ENCODE peak calls at places on chromosomes 5 and 9, in five cellular contexts. X, R, L, I and F are unnamed samples.

GRCh38 chr9:138050472-138051330 is 173.1 kb downstream of the CACNA1B start:
- DNase-seq in L (no peak), R (no peak), X (no peak), I (no peak), F (no peak)

GRCh38 chr9:472676-473075 is 258.0 kb downstream of the DOCK8 start:
- DNase-seq in R (no peak), L (no peak), I (no peak), X (no peak), F (no peak)

GRCh38 chr9:108620767-108621166 is 235.0 kb downstream of the ACTL7B start:
- DNase-seq in R (no peak), X (no peak), L (no peak), I (no peak), F (no peak)

GRCh38 chr9:36276840-36277239 is 18.6 kb upstream of the GNE start:
- DNase-seq in L (no peak), I (peak; percentile 50), X (peak; percentile 67), R (no peak), F (no peak)

GRCh38 chr9:76927540-76928240 is 21.8 kb upstream of the PRUNE2 start:
- DNase-seq in X (no peak), L (no peak), R (no peak), I (no peak), F (no peak)

GRCh38 chr9:99134893-99135341 is 30.0 kb downstream of the TGFBR1 start:
- DNase-seq in I (no peak), X (no peak), R (no peak), L (peak; percentile 16), F (peak; percentile 8)

GRCh38 chr9:113737414-113738271 is 138.5 kb upstream of the ZNF618 start:
- DNase-seq in X (peak; percentile 37), I (peak; percentile 26), L (peak; percentile 4), R (no peak), F (peak; percentile 20)

GRCh38 chr5:65739162-65739561 is 17.2 kb downstream of the NLN start:
- DNase-seq in L (no peak), X (no peak), I (no peak), R (no peak), F (no peak)

GRCh38 chr9:4475301-4475700 is 15.0 kb upstream of the SLC1A1 start:
- DNase-seq in R (no peak), X (no peak), I (no peak), L (no peak), F (no peak)

GRCh38 chr5:138623053-138623452 is 47.9 kb upstream of the HSPA9 start:
- DNase-seq in R (no peak), I (no peak), X (no peak), L (no peak), F (no peak)

GRCh38 chr5:107674655-107675054 is 3.9 kb upstream of the EFNA5 start:
- DNase-seq in X (no peak), I (no peak), R (no peak), L (no peak), F (no peak)

GRCh38 chr5:95841914-95842812 is 19.6 kb upstream of the GLRX start:
- DNase-seq in L (no peak), R (no peak), X (no peak), I (peak; percentile 37), F (peak; percentile 80)
- H3K4me3 ChIP-seq in L (no peak overlapping the region), R (no peak overlapping the region), X (no peak overlapping the region), I (no peak overlapping the region), F (no peak overlapping the region)

GRCh38 chr5:149300441-149300840 is 28.8 kb downstream of the AFAP1L1 start:
- DNase-seq in X (no peak), L (no peak), R (no peak), I (no peak), F (no peak)

GRCh38 chr5:149298163-149298562 is 26.5 kb downstream of the AFAP1L1 start:
- DNase-seq in R (no peak), L (no peak), X (no peak), I (no peak), F (no peak)

GRCh38 chr5:149299451-149300054 is 27.9 kb downstream of the AFAP1L1 start:
- DNase-seq in I (no peak), L (no peak), X (no peak), R (no peak), F (no peak)

GRCh38 chr5:149297340-149298023 is 25.8 kb downstream of the AFAP1L1 start:
- DNase-seq in X (no peak), R (no peak), L (no peak), I (no peak), F (no peak)

GRCh38 chr5:149298857-149299404 is 27.3 kb downstream of the AFAP1L1 start:
- DNase-seq in R (no peak), X (no peak), L (no peak), I (no peak), F (no peak)
- H3K4me3 ChIP-seq in R (no peak overlapping the region), X (no peak overlapping the region), L (no peak overlapping the region), I (no peak overlapping the region), F (no peak overlapping the region)

DNA sequence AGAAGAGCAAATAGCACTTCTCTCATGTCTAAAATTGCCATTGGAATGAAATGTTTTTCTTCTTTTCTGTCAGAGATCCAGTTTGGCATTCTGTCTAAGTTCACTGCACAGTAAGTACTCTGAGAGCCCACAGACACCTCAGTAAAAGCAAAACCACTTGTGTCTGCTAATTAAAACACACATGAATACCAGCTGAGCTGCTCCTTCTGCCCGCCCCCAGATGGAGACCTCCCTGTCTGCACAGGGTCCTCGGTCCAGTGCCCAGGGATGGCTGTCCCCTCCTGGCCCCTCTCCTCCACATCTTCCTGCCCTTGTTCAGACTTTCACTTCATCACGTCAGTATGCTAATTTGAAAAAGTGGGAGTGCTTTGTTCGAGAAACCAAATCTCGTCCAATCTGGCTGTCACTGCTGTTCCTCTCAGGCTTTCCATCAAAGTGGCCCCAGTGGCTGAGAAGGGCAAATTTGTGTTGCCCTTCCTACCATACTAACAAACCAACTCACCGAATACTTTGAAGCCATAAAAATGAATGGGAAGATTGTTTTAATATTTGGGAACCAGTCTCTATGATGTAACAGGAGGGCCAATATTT is 43.5 kb downstream of the LIX1 start:
- DNase-seq in R (no peak), X (no peak), I (no peak), L (no peak), F (no peak)
- H3K4me3 ChIP-seq in R (no peak overlapping the region), X (no peak overlapping the region), I (no peak overlapping the region), L (no peak overlapping the region), F (no peak overlapping the region)

GRCh38 chr5:10760976-10761841 is at the start of gene DAP:
- DNase-seq in R (peak; percentile 91), L (peak; percentile 67), I (peak; percentile 99), X (peak; percentile 44), F (peak; percentile 41)

GRCh38 chr5:10762178-10762775 is 1.2 kb upstream of the DAP start:
- DNase-seq in L (no peak), I (peak; percentile 27), X (no peak), R (peak; percentile 76), F (no peak)

GRCh38 chr5:10761842-10762165 is 770 bp upstream of the DAP start:
- DNase-seq in I (no peak), L (no peak), X (no peak), R (no peak), F (no peak)

GRCh38 chr5:10759111-10759510 is 1.9 kb downstream of the DAP start:
- DNase-seq in X (no peak), L (no peak), R (no peak), I (no peak), F (no peak)

DNA sequence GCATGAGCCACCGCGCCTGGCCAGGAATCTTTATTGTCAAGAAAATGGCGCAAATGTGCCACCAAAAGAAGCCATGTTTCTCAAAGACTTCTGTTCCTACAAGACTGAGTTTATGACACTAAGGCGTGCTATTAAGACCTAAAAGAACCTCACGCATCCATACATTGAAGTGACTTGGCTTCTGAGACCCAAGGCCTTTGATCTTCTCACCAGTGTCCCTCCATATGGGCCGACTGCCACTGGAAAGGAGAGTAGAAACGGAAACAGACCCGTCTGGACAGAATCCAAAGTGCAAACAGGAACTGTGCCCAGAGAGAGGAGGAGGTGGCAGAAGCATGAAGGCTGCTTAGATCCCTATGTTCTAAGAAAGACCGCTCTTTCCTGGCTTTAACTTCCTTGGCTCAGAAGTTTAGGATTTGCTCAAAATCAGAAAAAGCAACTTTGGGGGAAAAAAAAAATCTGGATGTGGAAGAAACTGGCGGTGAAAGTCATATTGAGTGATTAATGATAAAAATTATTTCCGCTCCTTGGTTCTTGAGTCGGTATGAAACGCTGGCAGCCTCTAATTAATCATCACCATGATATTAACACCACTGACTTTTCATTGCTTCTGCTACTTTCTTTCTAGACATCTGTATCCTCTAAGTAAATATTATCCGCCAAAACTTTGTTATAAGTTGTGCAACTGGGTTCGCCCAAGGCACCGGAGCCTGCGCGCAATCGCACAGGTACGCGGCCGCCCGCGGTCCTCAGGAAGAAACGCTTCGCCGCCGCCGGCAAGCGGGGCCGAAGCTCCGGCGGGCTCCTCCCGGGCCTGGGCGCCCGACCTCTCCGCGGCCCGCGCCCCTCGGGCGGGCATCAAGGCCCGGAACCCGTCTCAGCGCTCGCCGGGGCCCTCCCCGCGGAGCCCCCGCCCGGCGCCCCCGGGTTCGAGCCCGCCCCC is 730 bp downstream of the DAP start:
- DNase-seq in I (peak; percentile 74), R (peak; percentile 71), L (no peak), X (peak; percentile 36), F (peak; percentile 17)
- H3K4me3 ChIP-seq in I (peak overlapping the region; percentile 85), R (peak overlapping the region; percentile 74), L (peak overlapping the region; percentile 76), X (peak overlapping the region; percentile 69), F (peak overlapping the region; percentile 51)

GRCh38 chr5:27511061-27511460 is 472.7 kb upstream of the CDH9 start:
- DNase-seq in X (no peak), I (no peak), L (no peak), R (no peak), F (no peak)
- H3K4me3 ChIP-seq in X (no peak overlapping the region), I (no peak overlapping the region), L (no peak overlapping the region), R (no peak overlapping the region), F (no peak overlapping the region)

DNA sequence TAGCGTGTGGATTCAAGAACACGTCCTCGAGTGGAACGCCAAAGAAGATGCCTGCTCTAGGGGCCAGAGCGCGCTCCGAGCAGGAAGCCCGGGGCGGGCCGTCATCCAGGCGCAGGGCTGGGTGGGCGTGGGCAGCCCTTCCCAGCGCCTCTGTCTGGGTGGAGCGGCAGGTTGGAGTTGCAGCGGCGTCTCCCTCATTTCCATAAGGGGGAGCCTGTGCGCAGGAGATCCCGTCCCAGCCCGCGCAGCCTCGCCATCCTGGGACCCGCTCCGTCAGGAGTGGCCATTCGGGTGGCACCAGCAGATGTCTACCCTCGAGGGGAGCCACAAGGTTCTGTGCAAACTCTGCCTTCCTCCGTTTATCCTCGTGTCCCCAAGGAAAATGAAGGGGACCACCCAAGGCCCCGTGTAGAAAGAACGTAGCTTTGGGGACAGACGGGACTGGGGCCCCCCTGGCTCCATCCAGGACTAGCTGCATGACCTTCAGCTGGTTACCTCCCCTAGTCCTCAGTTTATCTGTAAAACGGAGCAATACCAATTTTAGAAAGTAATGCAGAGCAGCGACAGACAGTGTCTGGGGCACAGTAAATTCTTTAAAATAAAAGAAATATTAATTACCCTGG is 155.5 kb upstream of the SMIM23 start:
- DNase-seq in L (no peak), X (no peak), I (peak; percentile 60), R (peak; percentile 61), F (no peak)
- H3K4me3 ChIP-seq in L (no peak overlapping the region), X (peak overlapping the region; percentile 7), I (peak overlapping the region; percentile 30), R (peak overlapping the region; percentile 24), F (no peak overlapping the region)

GRCh38 chr9:75090579-75090978 is 2.3 kb downstream of the OSTF1 start:
- DNase-seq in L (no peak), R (no peak), I (no peak), X (no peak), F (no peak)
- H3K4me3 ChIP-seq in L (no peak overlapping the region), R (peak overlapping the region; percentile 17), I (peak overlapping the region; percentile 78), X (no peak overlapping the region), F (no peak overlapping the region)